ENCODE peak calls at places on chromosomes 1 and 21, in seven cellular contexts. F, A, G, R, L, P and X are unnamed samples. For H3K9me3, the result is how much of the 10 kb centered on the place peaks cover.

GRCh38 chr1:209769171-209769904 is 13.5 kb downstream of the TRAF3IP3 start:
- DNase-seq in R (peak), A (no peak), L (no peak), G (peak), P (no peak), F (no peak), X (no peak)

GRCh38 chr1:240591552-240591951 is 20.4 kb downstream of the GREM2 start:
- DNase-seq in R (no peak), F (no peak), L (no peak), P (no peak), G (no peak), A (no peak), X (no peak)

GRCh38 chr1:112172294-112172882 is 182.9 kb upstream of the KCND3 start:
- DNase-seq in A (peak), F (no peak), G (peak), R (peak), L (peak), P (peak), X (peak)

GRCh38 chr1:101259744-101260148 is 22.9 kb downstream of the S1PR1 start:
- DNase-seq in R (no peak), F (no peak), G (no peak), L (no peak), A (no peak), P (no peak), X (no peak)

GRCh38 chr21:34280389-34280795 is 83.4 kb upstream of the KCNE2 start:
- DNase-seq in P (no peak), A (no peak), F (no peak), L (no peak), G (no peak), R (peak), X (no peak)

GRCh38 chr1:98221926-98222325 is 301.1 kb upstream of the DPYD start:
- DNase-seq in R (no peak), G (no peak), P (no peak), F (no peak), A (no peak), L (no peak), X (no peak)

GRCh38 chr1:31441073-31441472 is 28.1 kb downstream of the SERINC2 start:
- DNase-seq in A (no peak), P (no peak), G (no peak), L (no peak), F (no peak), R (no peak), X (no peak)

GRCh38 chr1:102970496-102971078 is 137.7 kb downstream of the COL11A1 start:
- DNase-seq in A (peak), L (peak), G (peak), P (peak), R (peak), F (peak), X (peak)

GRCh38 chr1:204172404-204173049 is 6.4 kb upstream of the REN start:
- DNase-seq in A (no peak), L (no peak), G (no peak), P (no peak), R (no peak), F (no peak), X (no peak)

GRCh38 chr1:153305682-153306081 is 7.1 kb downstream of the PGLYRP3 start:
- DNase-seq in F (no peak), A (no peak), G (no peak), P (no peak), R (no peak), L (no peak), X (no peak)

GRCh38 chr1:115323366-115324004 is 14.6 kb downstream of the NGF start:
- DNase-seq in P (no peak), R (peak), L (no peak), G (no peak), F (no peak), A (no peak), X (no peak)

GRCh38 chr21:29351691-29352090 is 53.0 kb downstream of the BACH1 start:
- DNase-seq in A (no peak), P (no peak), F (no peak), L (no peak), G (no peak), R (no peak), X (no peak)

GRCh38 chr1:156113263-156114004 is 1.1 kb upstream of the LMNA start:
- DNase-seq in F (no peak), L (no peak), R (no peak), A (peak), G (no peak), P (no peak), X (no peak)

GRCh38 chr21:30349572-30349971 is 1.2 kb upstream of the KRTAP23-1 start:
- DNase-seq in R (no peak), F (no peak), L (no peak), A (no peak), G (no peak), P (no peak), X (no peak)

GRCh38 chr1:183302452-183303324 is 115.5 kb downstream of the NMNAT2 start:
- DNase-seq in L (no peak), A (no peak), P (no peak), G (no peak), F (no peak), R (no peak), X (no peak)

GRCh38 chr1:206511362-206512064 is 4.2 kb downstream of the RASSF5 start:
- DNase-seq in L (no peak), G (no peak), P (no peak), F (no peak), A (no peak), R (no peak), X (no peak)

GRCh38 chr1:26666855-26667254 is 29.0 kb upstream of the ARID1A start:
- DNase-seq in R (peak), A (no peak), L (no peak), F (no peak), P (no peak), G (no peak), X (no peak)

GRCh38 chr1:14848621-14849020 is 250.1 kb downstream of the KAZN start:
- DNase-seq in F (no peak), L (no peak), R (no peak), A (no peak), G (no peak), P (no peak), X (no peak)
- H3K4me2 ChIP-seq in F (no peak), L (no peak), R (no peak), A (no peak), G (no peak), P (no peak), X (no peak)

GRCh38 chr1:152247316-152247715 is 23.3 kb upstream of the HRNR start:
- DNase-seq in G (no peak), P (no peak), R (no peak), F (no peak), L (no peak), A (no peak), X (no peak)

GRCh38 chr1:152244576-152244975 is 20.6 kb upstream of the HRNR start:
- DNase-seq in A (no peak), L (no peak), R (no peak), P (no peak), G (no peak), F (no peak), X (no peak)
- H3K9me3 ChIP-seq in A (under half), L (under half), R (under half), P (under half), G (under half), F (under half), X (under half)

DNA sequence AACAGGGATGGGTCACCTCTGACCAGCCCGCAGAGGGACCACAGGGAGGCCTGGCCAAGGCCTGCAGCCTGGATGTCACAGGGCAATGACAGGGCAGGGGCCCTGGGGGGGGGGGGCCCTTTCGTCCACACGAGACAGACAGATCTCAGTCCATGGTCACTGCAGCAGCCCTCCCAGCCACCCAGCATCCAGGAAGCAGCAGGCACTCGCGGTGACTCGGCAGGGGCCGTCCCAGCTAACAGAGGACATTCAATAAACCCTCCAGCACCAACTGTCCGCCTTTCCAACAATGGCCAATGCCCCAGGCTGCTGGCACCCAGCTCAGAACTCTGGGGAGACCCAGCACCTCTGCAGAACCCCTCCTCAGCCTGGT is 32.9 kb downstream of the MEGF6 start:
- DNase-seq in R (no peak), L (no peak), G (no peak), A (no peak), F (no peak), P (no peak), X (no peak)
- H3K4me2 ChIP-seq in R (no peak), L (no peak), G (no peak), A (no peak), F (no peak), P (no peak), X (no peak)

GRCh38 chr1:247738315-247738714 is at the start of gene OR14K1:
- DNase-seq in R (no peak), A (no peak), F (no peak), G (no peak), P (no peak), L (no peak), X (no peak)
- H3K9me3 ChIP-seq in R (under half), A (under half), F (under half), G (under half), P (under half), L (under half), X (under half)